ENCODE peak calls at places on chromosomes 16 and 17, in seven cellular contexts. I is naive thymus-derived CD8-positive, alpha-beta T cell; K is colonic mucosa; R is hippocampal formation; J is NCI-H446; M is adrenal gland; Y is stimulated activated CD4-positive, alpha-beta T cell treated with anti-CD3 and anti-CD28 coated beads, Interleukin-1b, Interleukin-23, amount 100 ng/mL, for 1 hour. A is an unnamed sample.

GRCh38 chr16:79690159-79690558 is 89.6 kb upstream of the MAF start:
- DNase-seq in M (no peak), Y (no peak), R (no peak), J (no peak), K (no peak), I (no peak), A (no peak)

GRCh38 chr17:55482591-55483389 is 28.5 kb downstream of the SMIM36 start:
- DNase-seq in Y (no peak), R (no peak), K (no peak), I (no peak), J (no peak), M (no peak), A (no peak)

GRCh38 chr17:77606146-77606864 is 352.2 kb upstream of the TNRC6C start:
- DNase-seq in R (no peak), K (no peak), I (no peak), J (no peak), Y (no peak), M (no peak), A (peak; percentile 19)

GRCh38 chr17:11644265-11645212 is 46.3 kb downstream of the DNAH9 start:
- DNase-seq in K (peak; percentile 81), M (peak; percentile 77), R (peak; percentile 73), Y (no peak), J (peak; percentile 2), I (peak; percentile 14), A (peak; percentile 70)

GRCh38 chr17:50511058-50511457 is 2.8 kb downstream of the MYCBPAP start:
- DNase-seq in I (no peak), R (no peak), Y (no peak), K (no peak), J (no peak), M (peak; percentile 66), A (no peak)

GRCh38 chr16:55728797-55729196 is 73.0 kb downstream of the SLC6A2 start:
- DNase-seq in R (no peak), K (no peak), J (no peak), I (no peak), M (no peak), Y (no peak), A (peak; percentile 57)

GRCh38 chr17:61726977-61727376 is 136.0 kb upstream of the NACA2 start:
- DNase-seq in J (no peak), R (no peak), M (no peak), I (no peak), Y (no peak), K (no peak), A (no peak)

GRCh38 chr17:56679148-56679766 is 85.8 kb downstream of the NOG start:
- DNase-seq in M (no peak), Y (no peak), R (no peak), I (no peak), K (no peak), J (no peak), A (no peak)

GRCh38 chr16:10617662-10618420 is 37.4 kb upstream of the EMP2 start:
- DNase-seq in Y (no peak), K (no peak), M (no peak), I (no peak), R (no peak), J (no peak), A (no peak)